ENCODE peak calls at places on chromosomes 4 and X, in four cellular contexts. One of them, this sample, is unnamed.

GRCh38 chrX:149074429-149074828 is 430.7 kb downstream of the IDS start:
- DNase-seq in sciatic nerve: peak
- DNase-seq in stimulated activated CD4-positive, alpha-beta T cell treated with anti-CD3 and anti-CD28 coated beads, TNF-alpha, amount 100 ng/mL, for 24 hours: no peak
- DNase-seq in hypothalamus: no peak
- DNase-seq in this sample: no peak

GRCh38 chr4:99361268-99361922 is 8.8 kb upstream of the ADH1C start:
- DNase-seq in sciatic nerve: no peak
- DNase-seq in stimulated activated CD4-positive, alpha-beta T cell treated with anti-CD3 and anti-CD28 coated beads, TNF-alpha, amount 100 ng/mL, for 24 hours: no peak
- DNase-seq in hypothalamus: no peak
- DNase-seq in this sample: no peak

GRCh38 chr4:2981256-2981804 is 18.0 kb downstream of the GRK4 start:
- DNase-seq in sciatic nerve: no peak
- DNase-seq in stimulated activated CD4-positive, alpha-beta T cell treated with anti-CD3 and anti-CD28 coated beads, TNF-alpha, amount 100 ng/mL, for 24 hours: no peak
- DNase-seq in hypothalamus: no peak
- DNase-seq in this sample: no peak

GRCh38 chrX:110420771-110421498 is 62.3 kb downstream of the RTL9 start:
- DNase-seq in sciatic nerve: no peak
- DNase-seq in stimulated activated CD4-positive, alpha-beta T cell treated with anti-CD3 and anti-CD28 coated beads, TNF-alpha, amount 100 ng/mL, for 24 hours: no peak
- DNase-seq in hypothalamus: peak
- DNase-seq in this sample: peak

GRCh38 chr4:154332681-154333421 is 158.7 kb downstream of the DCHS2 start:
- DNase-seq in sciatic nerve: peak
- DNase-seq in stimulated activated CD4-positive, alpha-beta T cell treated with anti-CD3 and anti-CD28 coated beads, TNF-alpha, amount 100 ng/mL, for 24 hours: peak
- DNase-seq in hypothalamus: peak
- DNase-seq in this sample: no peak

GRCh38 chr4:40040908-40041307 is 15.7 kb upstream of the N4BP2 start:
- DNase-seq in sciatic nerve: no peak
- DNase-seq in stimulated activated CD4-positive, alpha-beta T cell treated with anti-CD3 and anti-CD28 coated beads, TNF-alpha, amount 100 ng/mL, for 24 hours: no peak
- DNase-seq in hypothalamus: no peak
- DNase-seq in this sample: no peak

GRCh38 chr4:139902328-139903217 is 237.0 kb downstream of the MGST2 start:
- DNase-seq in sciatic nerve: no peak
- DNase-seq in stimulated activated CD4-positive, alpha-beta T cell treated with anti-CD3 and anti-CD28 coated beads, TNF-alpha, amount 100 ng/mL, for 24 hours: no peak
- DNase-seq in hypothalamus: no peak
- DNase-seq in this sample: no peak

GRCh38 chr4:125389713-125390112 is 75.0 kb downstream of the FAT4 start:
- DNase-seq in sciatic nerve: no peak
- DNase-seq in stimulated activated CD4-positive, alpha-beta T cell treated with anti-CD3 and anti-CD28 coated beads, TNF-alpha, amount 100 ng/mL, for 24 hours: no peak
- DNase-seq in hypothalamus: no peak
- DNase-seq in this sample: no peak

GRCh38 chr4:94407846-94408245 is 43.9 kb upstream of the PDLIM5 start:
- DNase-seq in sciatic nerve: no peak
- DNase-seq in stimulated activated CD4-positive, alpha-beta T cell treated with anti-CD3 and anti-CD28 coated beads, TNF-alpha, amount 100 ng/mL, for 24 hours: no peak
- DNase-seq in hypothalamus: no peak
- DNase-seq in this sample: no peak

GRCh38 chr4:187027231-187027760 is 303.6 kb upstream of the FAT1 start:
- DNase-seq in sciatic nerve: no peak
- DNase-seq in stimulated activated CD4-positive, alpha-beta T cell treated with anti-CD3 and anti-CD28 coated beads, TNF-alpha, amount 100 ng/mL, for 24 hours: no peak
- DNase-seq in hypothalamus: no peak
- DNase-seq in this sample: no peak

GRCh38 chrX:112190646-112191045 is 108.1 kb upstream of the TRPC5 start:
- DNase-seq in sciatic nerve: no peak
- DNase-seq in stimulated activated CD4-positive, alpha-beta T cell treated with anti-CD3 and anti-CD28 coated beads, TNF-alpha, amount 100 ng/mL, for 24 hours: no peak
- DNase-seq in hypothalamus: no peak
- DNase-seq in this sample: no peak

This sample was measured in hippocampal formation.